ENCODE peak calls at places on chromosomes 3 and 15, in ten cellular contexts. Q is activated naive CD8-positive, alpha-beta T cell treated with anti-CD3 and anti-CD28 coated beads, Interleukin-2, amount 50 U/mL, for 24 hours; R is anterior cingulate cortex; Y is stimulated activated CD4-positive, alpha-beta T cell treated with anti-CD3 and anti-CD28 coated beads, TNF-alpha, amount 100 ng/mL, for 1 hour; E is adipocyte; S is testis; V is midbrain; N is GDM1; K is NCI-H1092 treated with DMSO at 0.1 percent for 48 hours; B is ascending aorta. O is an unnamed sample.

GRCh38 chr3:71064288-71064975 is 519.1 kb downstream of the FOXP1 start:
- DNase-seq in Q (no peak), R (peak), Y (no peak), E (peak), S (no peak), V (peak), N (no peak), K (peak), B (no peak), O (peak)

GRCh38 chr3:29099296-29099695 is 181.6 kb upstream of the RBMS3 start:
- DNase-seq in Q (no peak), R (no peak), Y (no peak), E (no peak), S (no peak), V (no peak), N (no peak), K (peak), B (no peak), O (no peak)

GRCh38 chr3:43791246-43791645 is 100.5 kb downstream of the ABHD5 start:
- DNase-seq in Q (no peak), R (no peak), Y (no peak), E (no peak), S (no peak), V (no peak), N (no peak), K (no peak), B (no peak), O (no peak)

GRCh38 chr3:65170357-65171090 is 482.7 kb upstream of the ADAMTS9 start:
- DNase-seq in Q (no peak), R (peak), Y (no peak), E (peak), S (peak), V (peak), N (no peak), K (peak), B (peak), O (peak)

GRCh38 chr3:170585937-170586310 is at the start of gene SLC7A14:
- DNase-seq in Q (no peak), R (peak), Y (no peak), E (peak), S (no peak), V (peak), N (no peak), K (peak), B (no peak), O (no peak)

GRCh38 chr3:48057521-48057920 is 41.3 kb upstream of the MAP4 start:
- DNase-seq in Q (no peak), R (no peak), Y (no peak), E (peak), S (no peak), V (no peak), N (no peak), K (no peak), B (no peak), O (no peak)

GRCh38 chr3:14324224-14324944 is 78.0 kb upstream of the SLC6A6 start:
- DNase-seq in Q (no peak), R (no peak), Y (no peak), E (peak), S (no peak), V (no peak), N (no peak), K (no peak), B (no peak), O (no peak)

GRCh38 chr3:197445886-197446631 is 109.7 kb downstream of the BDH1 start:
- DNase-seq in Q (no peak), R (no peak), Y (no peak), E (no peak), S (no peak), V (no peak), N (no peak), K (no peak), B (no peak), O (no peak)

GRCh38 chr3:196963309-196963953 is 5.2 kb downstream of the PIGZ start:
- DNase-seq in Q (no peak), R (no peak), Y (no peak), E (no peak), S (no peak), V (no peak), N (no peak), K (no peak), B (no peak), O (no peak)

GRCh38 chr3:30616347-30617027 is 10.1 kb downstream of the TGFBR2 start:
- DNase-seq in Q (no peak), R (no peak), Y (no peak), E (no peak), S (no peak), V (no peak), N (no peak), K (no peak), B (no peak), O (no peak)

GRCh38 chr3:186318135-186318534 is 43.9 kb downstream of the DGKG start:
- DNase-seq in Q (no peak), R (no peak), Y (no peak), E (no peak), S (no peak), V (no peak), N (no peak), K (no peak), B (no peak), O (peak)

GRCh38 chr3:24370352-24370751 is 124.3 kb downstream of the THRB start:
- DNase-seq in Q (no peak), R (no peak), Y (no peak), E (no peak), S (no peak), V (no peak), N (no peak), K (no peak), B (no peak), O (no peak)

GRCh38 chr3:192566706-192567290 is 160.5 kb downstream of the FGF12 start:
- DNase-seq in Q (peak), R (peak), Y (no peak), E (peak), S (peak), V (peak), N (peak), K (peak), B (no peak), O (peak)

GRCh38 chr15:92323480-92323879 is 70.2 kb upstream of the ST8SIA2 start:
- DNase-seq in Q (no peak), R (no peak), Y (no peak), E (no peak), S (no peak), V (peak), N (no peak), K (no peak), B (no peak), O (no peak)

GRCh38 chr15:69595009-69595825 is 142.6 kb downstream of the RPLP1 start:
- DNase-seq in Q (no peak), R (no peak), Y (no peak), E (no peak), S (peak), V (peak), N (no peak), K (peak), B (peak), O (peak)

GRCh38 chr15:89576417-89576773 is 1.1 kb downstream of the TICRR start:
- DNase-seq in Q (no peak), R (no peak), Y (no peak), E (peak), S (no peak), V (no peak), N (no peak), K (no peak), B (no peak), O (no peak)

GRCh38 chr3:23183731-23184130 is 19.4 kb upstream of the UBE2E2 start:
- DNase-seq in Q (no peak), R (no peak), Y (no peak), E (peak), S (peak), V (peak), N (no peak), K (peak), B (no peak), O (peak)

GRCh38 chr3:149566296-149566945 is 91.4 kb downstream of the WWTR1 start:
- DNase-seq in Q (no peak), R (no peak), Y (no peak), E (peak), S (no peak), V (no peak), N (no peak), K (no peak), B (no peak), O (peak)

GRCh38 chr3:34174740-34175139 is 376.3 kb downstream of the PDCD6IP start:
- DNase-seq in Q (no peak), R (no peak), Y (no peak), E (no peak), S (no peak), V (no peak), N (no peak), K (no peak), B (no peak), O (no peak)

GRCh38 chr3:27312044-27312668 is 57.0 kb downstream of the NEK10 start:
- DNase-seq in Q (no peak), R (peak), Y (no peak), E (peak), S (no peak), V (peak), N (no peak), K (peak), B (no peak), O (peak)

GRCh38 chr3:150094150-150094932 is 123.6 kb upstream of the PFN2 start:
- DNase-seq in Q (no peak), R (no peak), Y (no peak), E (peak), S (no peak), V (no peak), N (no peak), K (peak), B (no peak), O (no peak)

GRCh38 chr3:121295966-121296365 is 249.8 kb downstream of the POLQ start:
- DNase-seq in Q (no peak), R (no peak), Y (no peak), E (peak), S (no peak), V (no peak), N (no peak), K (no peak), B (no peak), O (peak)

GRCh38 chr15:96837241-96837970 is 506.9 kb downstream of the NR2F2 start:
- DNase-seq in Q (no peak), R (no peak), Y (no peak), E (no peak), S (no peak), V (no peak), N (no peak), K (no peak), B (no peak), O (no peak)

GRCh38 chr3:72516361-72516760 is 331.9 kb downstream of the SHQ1 start:
- DNase-seq in Q (no peak), R (no peak), Y (no peak), E (no peak), S (no peak), V (no peak), N (no peak), K (no peak), B (no peak), O (no peak)

GRCh38 chr3:101362408-101362807 is 42.0 kb upstream of the IMPG2 start:
- DNase-seq in Q (no peak), R (no peak), Y (no peak), E (no peak), S (no peak), V (no peak), N (no peak), K (no peak), B (no peak), O (no peak)

GRCh38 chr3:5731100-5731499 is 543.6 kb downstream of the EDEM1 start:
- DNase-seq in Q (no peak), R (no peak), Y (no peak), E (no peak), S (peak), V (no peak), N (peak), K (no peak), B (no peak), O (no peak)